ENCODE peak calls at places on chromosomes 2 and 18, in four cellular contexts. One of them, this sample, is unnamed.

GRCh38 chr2:44997948-44998347 is 11.3 kb downstream of the SIX2 start:
- DNase-seq in left cardiac atrium: no peak
- DNase-seq in neural crest cell: no peak
- DNase-seq in T-helper 2 cell: no peak
- DNase-seq in this sample: no peak

GRCh38 chr2:152186257-152186656 is 10.7 kb upstream of the STAM2 start:
- DNase-seq in left cardiac atrium: no peak
- DNase-seq in neural crest cell: no peak
- DNase-seq in T-helper 2 cell: no peak
- DNase-seq in this sample: no peak

GRCh38 chr2:11750917-11751316 is 4.5 kb downstream of the LPIN1 start:
- DNase-seq in left cardiac atrium: no peak
- DNase-seq in neural crest cell: no peak
- DNase-seq in T-helper 2 cell: peak; percentile 64
- DNase-seq in this sample: peak; percentile 25

GRCh38 chr2:214679736-214680135 is 129.7 kb downstream of the BARD1 start:
- DNase-seq in left cardiac atrium: no peak
- DNase-seq in neural crest cell: no peak
- DNase-seq in T-helper 2 cell: no peak
- DNase-seq in this sample: no peak

GRCh38 chr2:214536625-214537024 is 125.8 kb downstream of the VWC2L start:
- DNase-seq in left cardiac atrium: no peak
- DNase-seq in neural crest cell: no peak
- DNase-seq in T-helper 2 cell: no peak
- DNase-seq in this sample: no peak

GRCh38 chr2:10764101-10764785 is 42.8 kb downstream of the ATP6V1C2 start:
- DNase-seq in left cardiac atrium: no peak
- DNase-seq in neural crest cell: no peak
- DNase-seq in T-helper 2 cell: no peak
- DNase-seq in this sample: no peak

GRCh38 chr2:229408356-229408755 is 137.3 kb upstream of the PID1 start:
- DNase-seq in left cardiac atrium: peak; percentile 49
- DNase-seq in neural crest cell: no peak
- DNase-seq in T-helper 2 cell: no peak
- DNase-seq in this sample: no peak

GRCh38 chr2:16656784-16657391 is 8.7 kb downstream of the CYRIA start:
- DNase-seq in left cardiac atrium: peak; percentile 51
- DNase-seq in neural crest cell: no peak
- DNase-seq in T-helper 2 cell: no peak
- DNase-seq in this sample: no peak

GRCh38 chr2:10879624-10880585 is 31.8 kb upstream of the KCNF1 start:
- DNase-seq in left cardiac atrium: no peak
- DNase-seq in neural crest cell: no peak
- DNase-seq in T-helper 2 cell: no peak
- DNase-seq in this sample: no peak

GRCh38 chr18:59918320-59918755 is 18.5 kb downstream of the PMAIP1 start:
- DNase-seq in left cardiac atrium: peak; percentile 40
- DNase-seq in neural crest cell: no peak
- DNase-seq in T-helper 2 cell: no peak
- DNase-seq in this sample: peak; percentile 74

GRCh38 chr2:74843371-74844298 is 9.7 kb downstream of the HK2 start:
- DNase-seq in left cardiac atrium: no peak
- DNase-seq in neural crest cell: no peak
- DNase-seq in T-helper 2 cell: no peak
- DNase-seq in this sample: no peak

GRCh38 chr2:127416486-127417001 is 1.7 kb upstream of the PROC start:
- DNase-seq in left cardiac atrium: no peak
- DNase-seq in neural crest cell: no peak
- DNase-seq in T-helper 2 cell: no peak
- DNase-seq in this sample: no peak

GRCh38 chr18:3213231-3214059 is 6.3 kb downstream of the MYOM1 start:
- DNase-seq in left cardiac atrium: no peak
- DNase-seq in neural crest cell: no peak
- DNase-seq in T-helper 2 cell: no peak
- DNase-seq in this sample: no peak

GRCh38 chr2:128155970-128156369 is 65.0 kb downstream of the UGGT1 start:
- DNase-seq in left cardiac atrium: no peak
- DNase-seq in neural crest cell: no peak
- DNase-seq in T-helper 2 cell: no peak
- DNase-seq in this sample: no peak

GRCh38 chr2:70418514-70418913 is 116.6 kb upstream of the FAM136A start:
- DNase-seq in left cardiac atrium: no peak
- DNase-seq in neural crest cell: no peak
- DNase-seq in T-helper 2 cell: no peak
- DNase-seq in this sample: no peak

GRCh38 chr18:50092250-50092780 is 102.6 kb downstream of the MYO5B start:
- DNase-seq in left cardiac atrium: no peak
- DNase-seq in neural crest cell: no peak
- DNase-seq in T-helper 2 cell: no peak
- DNase-seq in this sample: no peak

GRCh38 chr2:58709687-58710354 is 468.7 kb upstream of the FANCL start:
- DNase-seq in left cardiac atrium: no peak
- DNase-seq in neural crest cell: no peak
- DNase-seq in T-helper 2 cell: no peak
- DNase-seq in this sample: no peak

GRCh38 chr2:186590538-186591441 is 934 bp downstream of the ITGAV start:
- DNase-seq in left cardiac atrium: no peak
- DNase-seq in neural crest cell: peak; percentile 16
- DNase-seq in T-helper 2 cell: peak; percentile 38
- DNase-seq in this sample: peak; percentile 27

GRCh38 chr2:200360364-200360763 is 53.9 kb downstream of the SPATS2L start:
- DNase-seq in left cardiac atrium: no peak
- DNase-seq in neural crest cell: no peak
- DNase-seq in T-helper 2 cell: no peak
- DNase-seq in this sample: no peak

GRCh38 chr2:34552337-34552736 is 953.2 kb upstream of the FAM98A start:
- DNase-seq in left cardiac atrium: no peak
- DNase-seq in neural crest cell: no peak
- DNase-seq in T-helper 2 cell: no peak
- DNase-seq in this sample: no peak

GRCh38 chr2:72084584-72084976 is 63.1 kb downstream of the CYP26B1 start:
- DNase-seq in left cardiac atrium: no peak
- DNase-seq in neural crest cell: no peak
- DNase-seq in T-helper 2 cell: no peak
- DNase-seq in this sample: no peak

GRCh38 chr2:101735166-101735533 is 37.6 kb downstream of the MAP4K4 start:
- DNase-seq in left cardiac atrium: no peak
- DNase-seq in neural crest cell: no peak
- DNase-seq in T-helper 2 cell: no peak
- DNase-seq in this sample: no peak

GRCh38 chr2:9895669-9896068 is 52.4 kb downstream of the TAF1B start:
- DNase-seq in left cardiac atrium: no peak
- DNase-seq in neural crest cell: no peak
- DNase-seq in T-helper 2 cell: no peak
- DNase-seq in this sample: no peak

GRCh38 chr2:236964291-236964690 is 121.4 kb upstream of the COPS8 start:
- DNase-seq in left cardiac atrium: no peak
- DNase-seq in neural crest cell: no peak
- DNase-seq in T-helper 2 cell: no peak
- DNase-seq in this sample: no peak

GRCh38 chr2:225683258-225683657 is 283.7 kb downstream of the NYAP2 start:
- DNase-seq in left cardiac atrium: no peak
- DNase-seq in neural crest cell: no peak
- DNase-seq in T-helper 2 cell: no peak
- DNase-seq in this sample: no peak

GRCh38 chr2:11872247-11872947 is 126.0 kb downstream of the LPIN1 start:
- DNase-seq in left cardiac atrium: no peak
- DNase-seq in neural crest cell: no peak
- DNase-seq in T-helper 2 cell: no peak
- DNase-seq in this sample: no peak

GRCh38 chr2:175462246-175462645 is 280.7 kb upstream of the ATP5MC3 start:
- DNase-seq in left cardiac atrium: no peak
- DNase-seq in neural crest cell: no peak
- DNase-seq in T-helper 2 cell: no peak
- DNase-seq in this sample: no peak

GRCh38 chr2:29482867-29483266 is 367.7 kb downstream of the CLIP4 start:
- DNase-seq in left cardiac atrium: no peak
- DNase-seq in neural crest cell: no peak
- DNase-seq in T-helper 2 cell: no peak
- DNase-seq in this sample: no peak

GRCh38 chr2:170409164-170409535 is 231.2 kb downstream of the MYO3B start:
- DNase-seq in left cardiac atrium: peak; percentile 71
- DNase-seq in neural crest cell: peak; percentile 82
- DNase-seq in T-helper 2 cell: peak; percentile 33
- DNase-seq in this sample: peak; percentile 42

GRCh38 chr2:85212846-85213245 is 79.7 kb downstream of the TCF7L1 start:
- DNase-seq in left cardiac atrium: no peak
- DNase-seq in neural crest cell: no peak
- DNase-seq in T-helper 2 cell: no peak
- DNase-seq in this sample: no peak

GRCh38 chr2:199160677-199161465 is 296.9 kb downstream of the SATB2 start:
- DNase-seq in left cardiac atrium: no peak
- DNase-seq in neural crest cell: no peak
- DNase-seq in T-helper 2 cell: no peak
- DNase-seq in this sample: no peak

GRCh38 chr2:59935005-59935404 is 618.4 kb downstream of the BCL11A start:
- DNase-seq in left cardiac atrium: no peak
- DNase-seq in neural crest cell: no peak
- DNase-seq in T-helper 2 cell: no peak
- DNase-seq in this sample: no peak

This sample was measured in DMS79 treated with DMSO at 0.1 percent for 48 hours.